ENCODE peak calls at places on chromosome 17, in six cellular contexts. One of them, this sample, is unnamed.

GRCh38 chr17:66317629-66318028 is 15.2 kb downstream of the PRKCA start:
- DNase-seq in IMR-90: peak
- DNase-seq in neuronal stem cell: no peak
- DNase-seq in PC-9: no peak
- DNase-seq in fibroblast of lung: no peak
- DNase-seq in HCT116: no peak
- DNase-seq in this sample: peak

GRCh38 chr17:8354196-8354595 is 14.6 kb downstream of the ODF4 start:
- DNase-seq in IMR-90: no peak
- DNase-seq in neuronal stem cell: no peak
- DNase-seq in PC-9: no peak
- DNase-seq in fibroblast of lung: no peak
- DNase-seq in HCT116: no peak
- DNase-seq in this sample: no peak

GRCh38 chr17:81090361-81091133 is 55.6 kb downstream of the BAIAP2 start:
- DNase-seq in IMR-90: no peak
- DNase-seq in neuronal stem cell: no peak
- DNase-seq in PC-9: peak
- DNase-seq in fibroblast of lung: peak
- DNase-seq in HCT116: no peak
- DNase-seq in this sample: peak

GRCh38 chr17:7095642-7096041 is 15.6 kb upstream of the CLEC10A start:
- DNase-seq in IMR-90: no peak
- DNase-seq in neuronal stem cell: no peak
- DNase-seq in PC-9: no peak
- DNase-seq in fibroblast of lung: no peak
- DNase-seq in HCT116: no peak
- DNase-seq in this sample: no peak

GRCh38 chr17:29368926-29369325 is 21.2 kb upstream of the TAOK1 start:
- DNase-seq in IMR-90: peak
- DNase-seq in neuronal stem cell: peak
- DNase-seq in PC-9: no peak
- DNase-seq in fibroblast of lung: no peak
- DNase-seq in HCT116: no peak
- DNase-seq in this sample: no peak

GRCh38 chr17:77892469-77893143 is 65.9 kb upstream of the TNRC6C start:
- DNase-seq in IMR-90: no peak
- DNase-seq in neuronal stem cell: peak
- DNase-seq in PC-9: no peak
- DNase-seq in fibroblast of lung: no peak
- DNase-seq in HCT116: peak
- DNase-seq in this sample: peak

GRCh38 chr17:9370464-9370863 is 205.2 kb downstream of the STX8 start:
- DNase-seq in IMR-90: peak
- DNase-seq in neuronal stem cell: no peak
- DNase-seq in PC-9: no peak
- DNase-seq in fibroblast of lung: peak
- DNase-seq in HCT116: no peak
- DNase-seq in this sample: peak

GRCh38 chr17:81576621-81577277 is 24.6 kb upstream of the FAAP100 start:
- DNase-seq in IMR-90: peak
- DNase-seq in neuronal stem cell: no peak
- DNase-seq in PC-9: peak
- DNase-seq in fibroblast of lung: peak
- DNase-seq in HCT116: no peak
- DNase-seq in this sample: peak

GRCh38 chr17:65749479-65749878 is 188.0 kb upstream of the AXIN2 start:
- DNase-seq in IMR-90: peak
- DNase-seq in neuronal stem cell: no peak
- DNase-seq in PC-9: peak
- DNase-seq in fibroblast of lung: peak
- DNase-seq in HCT116: peak
- DNase-seq in this sample: peak

GRCh38 chr17:6492892-6493674 is 48.8 kb downstream of the PIMREG start:
- DNase-seq in IMR-90: no peak
- DNase-seq in neuronal stem cell: no peak
- DNase-seq in PC-9: no peak
- DNase-seq in fibroblast of lung: no peak
- DNase-seq in HCT116: no peak
- DNase-seq in this sample: no peak

GRCh38 chr17:43816336-43817320 is 16.3 kb downstream of the MPP3 start:
- DNase-seq in IMR-90: no peak
- DNase-seq in neuronal stem cell: no peak
- DNase-seq in PC-9: no peak
- DNase-seq in fibroblast of lung: no peak
- DNase-seq in HCT116: no peak
- DNase-seq in this sample: no peak

GRCh38 chr17:77772461-77772897 is 186.0 kb upstream of the TNRC6C start:
- DNase-seq in IMR-90: peak
- DNase-seq in neuronal stem cell: peak
- DNase-seq in PC-9: peak
- DNase-seq in fibroblast of lung: peak
- DNase-seq in HCT116: peak
- DNase-seq in this sample: peak

GRCh38 chr17:80997471-80998387 is 6.1 kb downstream of the CHMP6 start:
- DNase-seq in IMR-90: no peak
- DNase-seq in neuronal stem cell: no peak
- DNase-seq in PC-9: no peak
- DNase-seq in fibroblast of lung: no peak
- DNase-seq in HCT116: no peak
- DNase-seq in this sample: peak

GRCh38 chr17:17816240-17816814 is 20.5 kb downstream of the SREBF1 start:
- DNase-seq in IMR-90: no peak
- DNase-seq in neuronal stem cell: no peak
- DNase-seq in PC-9: no peak
- DNase-seq in fibroblast of lung: no peak
- DNase-seq in HCT116: no peak
- DNase-seq in this sample: no peak

GRCh38 chr17:34207572-34207971 is 47.5 kb upstream of the CCL2 start:
- DNase-seq in IMR-90: no peak
- DNase-seq in neuronal stem cell: no peak
- DNase-seq in PC-9: no peak
- DNase-seq in fibroblast of lung: no peak
- DNase-seq in HCT116: no peak
- DNase-seq in this sample: no peak

GRCh38 chr17:32551186-32551955 is 64.6 kb downstream of the CDK5R1 start:
- DNase-seq in IMR-90: peak
- DNase-seq in neuronal stem cell: no peak
- DNase-seq in PC-9: peak
- DNase-seq in fibroblast of lung: peak
- DNase-seq in HCT116: no peak
- DNase-seq in this sample: peak
- H3K4me2 ChIP-seq in IMR-90: no peak
- H3K4me2 ChIP-seq in neuronal stem cell: no peak
- H3K4me2 ChIP-seq in PC-9: peak
- H3K4me2 ChIP-seq in fibroblast of lung: no peak
- H3K4me2 ChIP-seq in HCT116: peak
- H3K4me2 ChIP-seq in this sample: peak

GRCh38 chr17:48047113-48047740 is 932 bp upstream of the NFE2L1 start:
- DNase-seq in IMR-90: no peak
- DNase-seq in neuronal stem cell: no peak
- DNase-seq in PC-9: no peak
- DNase-seq in fibroblast of lung: no peak
- DNase-seq in HCT116: no peak
- DNase-seq in this sample: no peak

GRCh38 chr17:48046296-48046695 is 1.9 kb upstream of the NFE2L1 start:
- DNase-seq in IMR-90: no peak
- DNase-seq in neuronal stem cell: no peak
- DNase-seq in PC-9: no peak
- DNase-seq in fibroblast of lung: no peak
- DNase-seq in HCT116: no peak
- DNase-seq in this sample: no peak

GRCh38 chr17:48045270-48046001 is 2.7 kb upstream of the NFE2L1 start:
- DNase-seq in IMR-90: no peak
- DNase-seq in neuronal stem cell: no peak
- DNase-seq in PC-9: no peak
- DNase-seq in fibroblast of lung: no peak
- DNase-seq in HCT116: no peak
- DNase-seq in this sample: peak

GRCh38 chr17:48043171-48043570 is 5.0 kb upstream of the NFE2L1 start:
- DNase-seq in IMR-90: no peak
- DNase-seq in neuronal stem cell: no peak
- DNase-seq in PC-9: no peak
- DNase-seq in fibroblast of lung: no peak
- DNase-seq in HCT116: no peak
- DNase-seq in this sample: peak

GRCh38 chr17:48044851-48045250 is 3.3 kb upstream of the NFE2L1 start:
- DNase-seq in IMR-90: no peak
- DNase-seq in neuronal stem cell: no peak
- DNase-seq in PC-9: no peak
- DNase-seq in fibroblast of lung: no peak
- DNase-seq in HCT116: no peak
- DNase-seq in this sample: no peak
- H3K27ac ChIP-seq in IMR-90: no peak
- H3K27ac ChIP-seq in neuronal stem cell: no peak
- H3K27ac ChIP-seq in PC-9: no peak
- H3K27ac ChIP-seq in fibroblast of lung: no peak
- H3K27ac ChIP-seq in HCT116: no peak
- H3K27ac ChIP-seq in this sample: no peak

DNA sequence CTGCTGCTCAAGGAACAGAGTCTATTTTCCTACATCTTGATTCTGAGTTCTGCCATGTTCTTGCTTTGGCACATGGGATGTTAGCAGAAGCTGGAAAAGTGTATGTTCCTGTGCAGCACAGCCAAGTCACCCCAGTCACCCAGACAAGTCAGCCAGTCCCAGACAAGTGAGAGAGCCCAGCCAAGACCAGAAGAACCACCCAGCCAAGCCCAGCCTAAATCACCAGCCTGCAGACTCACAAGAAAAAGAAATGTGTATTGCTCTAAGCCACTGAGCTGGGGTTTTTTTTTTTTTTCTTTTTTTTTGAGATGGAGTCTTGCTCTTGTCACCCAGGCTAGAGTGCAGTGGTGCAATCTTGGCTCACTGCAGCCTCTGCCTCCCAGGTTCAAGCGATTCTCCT is 141.3 kb upstream of the CDC42EP4 start:
- DNase-seq in IMR-90: no peak
- DNase-seq in neuronal stem cell: no peak
- DNase-seq in PC-9: no peak
- DNase-seq in fibroblast of lung: no peak
- DNase-seq in HCT116: no peak
- DNase-seq in this sample: no peak
- H3K4me2 ChIP-seq in IMR-90: no peak
- H3K4me2 ChIP-seq in neuronal stem cell: no peak
- H3K4me2 ChIP-seq in PC-9: no peak
- H3K4me2 ChIP-seq in fibroblast of lung: no peak
- H3K4me2 ChIP-seq in HCT116: no peak
- H3K4me2 ChIP-seq in this sample: no peak

GRCh38 chr17:21075739-21076085 is 32.9 kb upstream of the USP22 start:
- DNase-seq in IMR-90: no peak
- DNase-seq in neuronal stem cell: no peak
- DNase-seq in PC-9: no peak
- DNase-seq in fibroblast of lung: no peak
- DNase-seq in HCT116: no peak
- DNase-seq in this sample: no peak
- H3K27ac ChIP-seq in IMR-90: no peak
- H3K27ac ChIP-seq in neuronal stem cell: no peak
- H3K27ac ChIP-seq in PC-9: no peak
- H3K27ac ChIP-seq in fibroblast of lung: no peak
- H3K27ac ChIP-seq in HCT116: no peak
- H3K27ac ChIP-seq in this sample: no peak

DNA sequence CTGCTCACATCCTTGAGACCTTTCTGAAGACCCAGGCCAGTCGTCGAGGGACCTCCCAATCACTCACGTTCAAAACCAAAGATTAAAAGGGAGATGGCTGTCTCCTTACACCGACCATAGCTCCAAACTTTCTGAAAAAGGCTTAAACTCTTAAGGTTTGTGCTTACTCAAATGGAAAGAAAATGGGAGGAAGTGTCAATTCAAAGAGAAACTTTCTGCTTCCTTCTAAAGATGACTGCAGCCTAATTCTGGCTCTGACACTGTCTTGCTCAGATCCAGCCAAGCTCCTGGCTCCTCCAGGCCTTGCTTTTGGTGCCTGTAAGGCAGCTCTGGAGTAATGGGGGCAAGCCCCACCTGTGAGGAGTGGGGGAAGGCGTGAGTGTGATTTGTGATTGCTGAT is 54.9 kb upstream of the WSB1 start:
- DNase-seq in IMR-90: no peak
- DNase-seq in neuronal stem cell: no peak
- DNase-seq in PC-9: no peak
- DNase-seq in fibroblast of lung: no peak
- DNase-seq in HCT116: no peak
- DNase-seq in this sample: no peak
- H3K4me2 ChIP-seq in IMR-90: no peak
- H3K4me2 ChIP-seq in neuronal stem cell: no peak
- H3K4me2 ChIP-seq in PC-9: no peak
- H3K4me2 ChIP-seq in fibroblast of lung: no peak
- H3K4me2 ChIP-seq in HCT116: no peak
- H3K4me2 ChIP-seq in this sample: no peak

GRCh38 chr17:50660042-50660886 is 25.6 kb downstream of the ABCC3 start:
- DNase-seq in IMR-90: peak
- DNase-seq in neuronal stem cell: no peak
- DNase-seq in PC-9: peak
- DNase-seq in fibroblast of lung: peak
- DNase-seq in HCT116: no peak
- DNase-seq in this sample: peak
- H3K27ac ChIP-seq in IMR-90: peak
- H3K27ac ChIP-seq in neuronal stem cell: no peak
- H3K27ac ChIP-seq in PC-9: peak
- H3K27ac ChIP-seq in fibroblast of lung: peak
- H3K27ac ChIP-seq in HCT116: peak
- H3K27ac ChIP-seq in this sample: peak

GRCh38 chr17:38320482-38320881 is 23.3 kb downstream of the GPR179 start:
- DNase-seq in IMR-90: no peak
- DNase-seq in neuronal stem cell: no peak
- DNase-seq in PC-9: peak
- DNase-seq in fibroblast of lung: no peak
- DNase-seq in HCT116: no peak
- DNase-seq in this sample: peak

GRCh38 chr17:38322156-38322779 is 21.5 kb downstream of the GPR179 start:
- DNase-seq in IMR-90: peak
- DNase-seq in neuronal stem cell: peak
- DNase-seq in PC-9: peak
- DNase-seq in fibroblast of lung: peak
- DNase-seq in HCT116: peak
- DNase-seq in this sample: peak

GRCh38 chr17:38322897-38323296 is 20.9 kb downstream of the GPR179 start:
- DNase-seq in IMR-90: peak
- DNase-seq in neuronal stem cell: no peak
- DNase-seq in PC-9: no peak
- DNase-seq in fibroblast of lung: peak
- DNase-seq in HCT116: no peak
- DNase-seq in this sample: no peak

GRCh38 chr17:38315497-38315896 is 18.5 kb downstream of the MRPL45 start:
- DNase-seq in IMR-90: no peak
- DNase-seq in neuronal stem cell: no peak
- DNase-seq in PC-9: no peak
- DNase-seq in fibroblast of lung: no peak
- DNase-seq in HCT116: no peak
- DNase-seq in this sample: no peak

DNA sequence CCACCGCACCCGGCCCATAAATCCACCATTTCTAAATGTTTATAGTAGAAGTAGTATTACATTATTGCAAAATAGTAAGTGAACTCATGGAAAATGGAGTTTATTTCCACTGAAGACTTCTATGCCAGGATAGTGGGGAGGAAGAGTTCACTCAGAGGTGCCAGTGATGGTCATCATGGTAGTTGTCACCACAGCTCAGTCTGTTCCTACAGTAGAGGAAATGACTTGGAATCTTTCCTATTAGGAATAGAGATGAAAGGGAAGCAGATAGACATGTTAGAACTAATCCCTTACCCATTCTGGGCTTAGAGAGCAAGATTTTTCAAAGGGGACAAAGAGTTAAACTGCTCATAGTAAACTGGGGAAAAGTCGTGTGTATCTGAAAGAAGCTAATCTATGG is 20.1 kb downstream of the MRPL45 start:
- DNase-seq in IMR-90: no peak
- DNase-seq in neuronal stem cell: no peak
- DNase-seq in PC-9: no peak
- DNase-seq in fibroblast of lung: no peak
- DNase-seq in HCT116: no peak
- DNase-seq in this sample: no peak
- H3K4me2 ChIP-seq in IMR-90: no peak
- H3K4me2 ChIP-seq in neuronal stem cell: no peak
- H3K4me2 ChIP-seq in PC-9: no peak
- H3K4me2 ChIP-seq in fibroblast of lung: no peak
- H3K4me2 ChIP-seq in HCT116: no peak
- H3K4me2 ChIP-seq in this sample: no peak